ENCODE peak calls at places on chromosome 19, in nine cellular contexts. One of them, this sample, is unnamed.

GRCh38 chr19:47353307-47353712 is 4.2 kb downstream of the DHX34 start:
- DNase-seq in neural progenitor cell: no peak
- DNase-seq in OCI-LY7: no peak
- DNase-seq in GM23338: no peak
- DNase-seq in hepatocyte: no peak
- DNase-seq in MM.1S: no peak
- DNase-seq in HCT116: no peak
- DNase-seq in PC-3: no peak
- DNase-seq in SK-N-SH: peak
- DNase-seq in this sample: no peak

GRCh38 chr19:46289724-46290619 is 6.9 kb upstream of the HIF3A start:
- DNase-seq in neural progenitor cell: no peak
- DNase-seq in OCI-LY7: no peak
- DNase-seq in GM23338: no peak
- DNase-seq in hepatocyte: no peak
- DNase-seq in MM.1S: no peak
- DNase-seq in HCT116: no peak
- DNase-seq in PC-3: no peak
- DNase-seq in SK-N-SH: no peak
- DNase-seq in this sample: no peak

GRCh38 chr19:1882089-1882785 is 3.1 kb downstream of the ABHD17A start:
- DNase-seq in neural progenitor cell: peak
- DNase-seq in OCI-LY7: peak
- DNase-seq in GM23338: no peak
- DNase-seq in hepatocyte: no peak
- DNase-seq in MM.1S: no peak
- DNase-seq in HCT116: no peak
- DNase-seq in PC-3: no peak
- DNase-seq in SK-N-SH: no peak
- DNase-seq in this sample: no peak

GRCh38 chr19:55467236-55468053 is 2.9 kb upstream of the C19orf85 start:
- DNase-seq in neural progenitor cell: peak
- DNase-seq in OCI-LY7: peak
- DNase-seq in GM23338: peak
- DNase-seq in hepatocyte: peak
- DNase-seq in MM.1S: peak
- DNase-seq in HCT116: no peak
- DNase-seq in PC-3: peak
- DNase-seq in SK-N-SH: peak
- DNase-seq in this sample: peak

GRCh38 chr19:56076413-56076998 is 44.6 kb downstream of the ZNF787 start:
- DNase-seq in neural progenitor cell: peak
- DNase-seq in OCI-LY7: peak
- DNase-seq in GM23338: peak
- DNase-seq in hepatocyte: peak
- DNase-seq in MM.1S: peak
- DNase-seq in HCT116: peak
- DNase-seq in PC-3: peak
- DNase-seq in SK-N-SH: peak
- DNase-seq in this sample: peak

GRCh38 chr19:41936416-41936850 is 8.2 kb upstream of the ERFL start:
- DNase-seq in neural progenitor cell: no peak
- DNase-seq in OCI-LY7: no peak
- DNase-seq in GM23338: no peak
- DNase-seq in hepatocyte: no peak
- DNase-seq in MM.1S: no peak
- DNase-seq in HCT116: no peak
- DNase-seq in PC-3: peak
- DNase-seq in SK-N-SH: no peak
- DNase-seq in this sample: peak

GRCh38 chr19:30293051-30293785 is 79.0 kb upstream of the ZNF536 start:
- DNase-seq in neural progenitor cell: no peak
- DNase-seq in OCI-LY7: no peak
- DNase-seq in GM23338: no peak
- DNase-seq in hepatocyte: no peak
- DNase-seq in MM.1S: no peak
- DNase-seq in HCT116: no peak
- DNase-seq in PC-3: no peak
- DNase-seq in SK-N-SH: no peak
- DNase-seq in this sample: no peak

GRCh38 chr19:11507370-11508078 is 1.9 kb upstream of the ZNF653 start:
- DNase-seq in neural progenitor cell: no peak
- DNase-seq in OCI-LY7: no peak
- DNase-seq in GM23338: no peak
- DNase-seq in hepatocyte: no peak
- DNase-seq in MM.1S: no peak
- DNase-seq in HCT116: no peak
- DNase-seq in PC-3: no peak
- DNase-seq in SK-N-SH: no peak
- DNase-seq in this sample: no peak

GRCh38 chr19:1250374-1251232 is 2.2 kb downstream of the MIDN start:
- DNase-seq in neural progenitor cell: peak
- DNase-seq in OCI-LY7: peak
- DNase-seq in GM23338: peak
- DNase-seq in hepatocyte: peak
- DNase-seq in MM.1S: no peak
- DNase-seq in HCT116: no peak
- DNase-seq in PC-3: no peak
- DNase-seq in SK-N-SH: peak
- DNase-seq in this sample: peak

GRCh38 chr19:30131722-30132291 is 189.8 kb downstream of the URI1 start:
- DNase-seq in neural progenitor cell: no peak
- DNase-seq in OCI-LY7: no peak
- DNase-seq in GM23338: no peak
- DNase-seq in hepatocyte: no peak
- DNase-seq in MM.1S: no peak
- DNase-seq in HCT116: no peak
- DNase-seq in PC-3: no peak
- DNase-seq in SK-N-SH: no peak
- DNase-seq in this sample: no peak

GRCh38 chr19:6233827-6234511 is 45.8 kb downstream of the MLLT1 start:
- DNase-seq in neural progenitor cell: no peak
- DNase-seq in OCI-LY7: no peak
- DNase-seq in GM23338: no peak
- DNase-seq in hepatocyte: no peak
- DNase-seq in MM.1S: no peak
- DNase-seq in HCT116: no peak
- DNase-seq in PC-3: no peak
- DNase-seq in SK-N-SH: peak
- DNase-seq in this sample: no peak

DNA sequence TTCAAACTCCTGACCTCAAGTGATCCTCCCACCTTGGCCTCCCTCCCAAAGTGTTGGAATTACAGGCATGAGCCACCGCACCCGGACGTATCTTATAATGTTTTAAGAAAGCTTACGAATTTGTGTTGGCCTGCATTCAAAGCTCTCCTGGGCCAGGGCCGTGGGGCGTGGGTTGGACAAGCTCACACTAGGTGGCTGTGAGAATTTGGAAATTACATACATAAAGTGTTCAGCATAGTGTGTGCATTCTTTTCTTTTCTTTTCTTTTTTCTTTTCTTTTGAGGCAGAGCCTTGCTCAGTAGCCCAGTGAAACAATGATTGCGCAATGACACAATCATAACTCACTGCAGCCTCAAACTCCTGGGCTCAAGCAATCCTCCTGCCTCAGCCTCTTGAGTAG is 2.6 kb downstream of the ZSWIM4 start:
- DNase-seq in neural progenitor cell: no peak
- DNase-seq in OCI-LY7: no peak
- DNase-seq in GM23338: no peak
- DNase-seq in hepatocyte: no peak
- DNase-seq in MM.1S: no peak
- DNase-seq in HCT116: no peak
- DNase-seq in PC-3: peak
- DNase-seq in SK-N-SH: no peak
- DNase-seq in this sample: peak
- TF ChIP-seq EZH2phosphoT487 in neural progenitor cell: no peak
- TF ChIP-seq EZH2phosphoT487 in OCI-LY7: no peak
- TF ChIP-seq EZH2phosphoT487 in GM23338: no peak
- TF ChIP-seq EZH2phosphoT487 in hepatocyte: no peak
- TF ChIP-seq EZH2phosphoT487 in MM.1S: no peak
- TF ChIP-seq EZH2phosphoT487 in HCT116: no peak
- TF ChIP-seq EZH2phosphoT487 in PC-3: no peak
- TF ChIP-seq EZH2phosphoT487 in SK-N-SH: no peak
- TF ChIP-seq EZH2phosphoT487 in this sample: no peak

GRCh38 chr19:15239337-15239949 is 7.2 kb upstream of the EPHX3 start:
- DNase-seq in neural progenitor cell: no peak
- DNase-seq in OCI-LY7: no peak
- DNase-seq in GM23338: no peak
- DNase-seq in hepatocyte: no peak
- DNase-seq in MM.1S: no peak
- DNase-seq in HCT116: no peak
- DNase-seq in PC-3: no peak
- DNase-seq in SK-N-SH: no peak
- DNase-seq in this sample: no peak

GRCh38 chr19:15237759-15238638 is 5.8 kb upstream of the EPHX3 start:
- DNase-seq in neural progenitor cell: no peak
- DNase-seq in OCI-LY7: no peak
- DNase-seq in GM23338: no peak
- DNase-seq in hepatocyte: no peak
- DNase-seq in MM.1S: no peak
- DNase-seq in HCT116: no peak
- DNase-seq in PC-3: no peak
- DNase-seq in SK-N-SH: no peak
- DNase-seq in this sample: no peak

GRCh38 chr19:15240539-15240938 is 8.3 kb upstream of the EPHX3 start:
- DNase-seq in neural progenitor cell: no peak
- DNase-seq in OCI-LY7: no peak
- DNase-seq in GM23338: no peak
- DNase-seq in hepatocyte: no peak
- DNase-seq in MM.1S: no peak
- DNase-seq in HCT116: no peak
- DNase-seq in PC-3: no peak
- DNase-seq in SK-N-SH: no peak
- DNase-seq in this sample: no peak

GRCh38 chr19:15236886-15237285 is 4.6 kb upstream of the EPHX3 start:
- DNase-seq in neural progenitor cell: no peak
- DNase-seq in OCI-LY7: no peak
- DNase-seq in GM23338: no peak
- DNase-seq in hepatocyte: no peak
- DNase-seq in MM.1S: no peak
- DNase-seq in HCT116: no peak
- DNase-seq in PC-3: no peak
- DNase-seq in SK-N-SH: no peak
- DNase-seq in this sample: no peak

GRCh38 chr19:15238639-15239155 is 6.4 kb upstream of the EPHX3 start:
- DNase-seq in neural progenitor cell: no peak
- DNase-seq in OCI-LY7: no peak
- DNase-seq in GM23338: peak
- DNase-seq in hepatocyte: no peak
- DNase-seq in MM.1S: no peak
- DNase-seq in HCT116: no peak
- DNase-seq in PC-3: no peak
- DNase-seq in SK-N-SH: no peak
- DNase-seq in this sample: no peak
- TF ChIP-seq EZH2phosphoT487 in neural progenitor cell: no peak
- TF ChIP-seq EZH2phosphoT487 in OCI-LY7: no peak
- TF ChIP-seq EZH2phosphoT487 in GM23338: no peak
- TF ChIP-seq EZH2phosphoT487 in hepatocyte: no peak
- TF ChIP-seq EZH2phosphoT487 in MM.1S: no peak
- TF ChIP-seq EZH2phosphoT487 in HCT116: no peak
- TF ChIP-seq EZH2phosphoT487 in PC-3: no peak
- TF ChIP-seq EZH2phosphoT487 in SK-N-SH: no peak
- TF ChIP-seq EZH2phosphoT487 in this sample: no peak

DNA sequence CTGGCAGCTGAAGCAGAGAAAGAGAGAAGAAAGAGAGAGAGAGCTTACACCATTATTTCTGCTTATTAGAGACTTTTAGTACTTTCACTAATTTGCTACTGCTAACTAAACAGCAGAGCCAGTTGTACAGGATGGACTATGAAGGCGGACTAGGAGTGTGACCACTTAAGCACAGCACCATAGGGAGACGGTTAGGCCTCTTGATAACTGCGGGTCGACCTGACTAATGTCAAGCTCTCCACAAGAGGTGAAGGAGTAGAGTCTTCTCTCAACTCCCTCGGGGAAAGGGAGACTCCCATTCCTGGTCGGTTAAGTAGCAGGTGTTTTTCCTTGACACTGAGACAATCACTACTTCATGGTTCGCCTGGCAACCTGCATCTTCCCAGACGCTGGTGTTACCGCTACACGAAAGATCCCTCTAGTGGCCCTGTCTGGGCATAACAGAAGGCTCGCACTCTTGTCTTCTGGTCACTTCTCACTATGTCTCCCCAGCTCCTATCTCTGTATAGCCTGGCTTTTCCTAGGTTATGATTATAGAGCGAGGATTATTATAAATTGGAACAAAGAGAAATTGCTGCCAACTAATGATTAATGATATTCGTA is 5.3 kb upstream of the PSG7 start:
- DNase-seq in neural progenitor cell: no peak
- DNase-seq in OCI-LY7: peak
- DNase-seq in GM23338: peak
- DNase-seq in hepatocyte: no peak
- DNase-seq in MM.1S: no peak
- DNase-seq in HCT116: peak
- DNase-seq in PC-3: peak
- DNase-seq in SK-N-SH: no peak
- DNase-seq in this sample: peak
- TF ChIP-seq EZH2phosphoT487 in neural progenitor cell: no peak
- TF ChIP-seq EZH2phosphoT487 in OCI-LY7: no peak
- TF ChIP-seq EZH2phosphoT487 in GM23338: no peak
- TF ChIP-seq EZH2phosphoT487 in hepatocyte: no peak
- TF ChIP-seq EZH2phosphoT487 in MM.1S: no peak
- TF ChIP-seq EZH2phosphoT487 in HCT116: no peak
- TF ChIP-seq EZH2phosphoT487 in PC-3: no peak
- TF ChIP-seq EZH2phosphoT487 in SK-N-SH: no peak
- TF ChIP-seq EZH2phosphoT487 in this sample: no peak

DNA sequence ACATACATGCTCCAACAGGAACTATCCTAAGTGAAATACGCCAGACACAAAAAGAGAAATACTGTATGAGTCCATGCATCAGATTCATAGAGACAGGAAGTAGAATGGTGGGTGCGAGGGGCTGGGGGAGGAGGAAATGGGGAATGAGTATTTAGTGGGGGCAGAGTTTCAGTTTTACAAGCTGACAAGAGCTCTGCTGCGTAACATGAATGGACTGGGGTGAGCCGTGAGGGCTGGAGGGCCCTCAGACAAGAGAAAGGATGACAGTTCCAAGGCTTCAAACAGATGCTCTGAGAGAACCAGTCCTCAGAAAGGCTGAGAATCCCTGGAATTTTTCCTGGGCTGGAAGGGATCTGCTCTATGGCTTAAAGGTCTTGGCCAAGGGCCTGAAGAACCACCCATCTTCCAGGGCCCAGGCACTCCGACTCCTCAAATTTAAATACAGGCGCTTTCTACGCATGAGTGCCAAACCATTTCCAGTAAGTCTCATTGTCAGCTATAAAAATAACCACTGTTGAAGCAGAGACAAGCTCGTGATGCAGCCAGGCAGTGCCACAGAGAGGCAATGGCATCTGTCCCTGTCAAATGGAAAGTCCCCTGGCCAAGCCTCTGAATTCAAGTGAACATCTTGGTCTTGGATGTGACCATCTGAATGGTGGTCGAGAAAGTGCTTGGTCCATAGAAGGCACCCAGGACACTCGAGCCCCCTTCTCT is 17.5 kb downstream of the KLF2 start:
- DNase-seq in neural progenitor cell: no peak
- DNase-seq in OCI-LY7: peak
- DNase-seq in GM23338: no peak
- DNase-seq in hepatocyte: peak
- DNase-seq in MM.1S: no peak
- DNase-seq in HCT116: no peak
- DNase-seq in PC-3: no peak
- DNase-seq in SK-N-SH: no peak
- DNase-seq in this sample: peak
- TF ChIP-seq EZH2phosphoT487 in neural progenitor cell: no peak
- TF ChIP-seq EZH2phosphoT487 in OCI-LY7: no peak
- TF ChIP-seq EZH2phosphoT487 in GM23338: no peak
- TF ChIP-seq EZH2phosphoT487 in hepatocyte: no peak
- TF ChIP-seq EZH2phosphoT487 in MM.1S: no peak
- TF ChIP-seq EZH2phosphoT487 in HCT116: no peak
- TF ChIP-seq EZH2phosphoT487 in PC-3: no peak
- TF ChIP-seq EZH2phosphoT487 in SK-N-SH: no peak
- TF ChIP-seq EZH2phosphoT487 in this sample: no peak

GRCh38 chr19:35909684-35910035 is 1.6 kb upstream of the TYROBP start:
- DNase-seq in neural progenitor cell: no peak
- DNase-seq in OCI-LY7: no peak
- DNase-seq in GM23338: no peak
- DNase-seq in hepatocyte: no peak
- DNase-seq in MM.1S: no peak
- DNase-seq in HCT116: no peak
- DNase-seq in PC-3: no peak
- DNase-seq in SK-N-SH: no peak
- DNase-seq in this sample: no peak
- TF ChIP-seq EZH2phosphoT487 in neural progenitor cell: no peak
- TF ChIP-seq EZH2phosphoT487 in OCI-LY7: no peak
- TF ChIP-seq EZH2phosphoT487 in GM23338: no peak
- TF ChIP-seq EZH2phosphoT487 in hepatocyte: no peak
- TF ChIP-seq EZH2phosphoT487 in MM.1S: no peak
- TF ChIP-seq EZH2phosphoT487 in HCT116: no peak
- TF ChIP-seq EZH2phosphoT487 in PC-3: no peak
- TF ChIP-seq EZH2phosphoT487 in SK-N-SH: no peak
- TF ChIP-seq EZH2phosphoT487 in this sample: no peak